ENCODE peak calls at places on chromosomes 12 and 14, in ten cellular contexts. V, S, P, G, O, H, Z, J, C and Q are unnamed samples.

GRCh38 chr12:116346751-116347150 is 69.3 kb upstream of the MED13L start:
- DNase-seq in V (no peak), S (no peak), P (peak; percentile 89), G (no peak), O (peak; percentile 39), H (no peak), Z (no peak), J (peak; percentile 73), C (peak; percentile 57), Q (no peak)

GRCh38 chr12:114444422-114445279 is 38.7 kb upstream of the TBX5 start:
- DNase-seq in V (no peak), S (no peak), P (peak; percentile 6), G (no peak), O (no peak), H (peak; percentile 43), Z (no peak), J (peak; percentile 18), C (no peak), Q (no peak)

GRCh38 chr14:74619672-74620131 is 7.7 kb upstream of the LTBP2 start:
- DNase-seq in V (no peak), S (no peak), P (peak; percentile 99), G (peak; percentile 86), O (peak; percentile 56), H (no peak), Z (peak; percentile 90), J (peak; percentile 100), C (peak; percentile 94), Q (peak; percentile 74)

GRCh38 chr14:99039316-99040041 is 232.5 kb downstream of the BCL11B start:
- DNase-seq in V (no peak), S (no peak), P (no peak), G (no peak), O (no peak), H (no peak), Z (no peak), J (no peak), C (no peak), Q (no peak)

GRCh38 chr14:39434401-39434800 is 2.2 kb upstream of the FBXO33 start:
- DNase-seq in V (no peak), S (no peak), P (no peak), G (no peak), O (no peak), H (no peak), Z (no peak), J (peak; percentile 23), C (no peak), Q (no peak)

GRCh38 chr14:70357985-70358384 is 1.5 kb downstream of the COX16 start:
- DNase-seq in V (no peak), S (no peak), P (no peak), G (no peak), O (no peak), H (no peak), Z (no peak), J (no peak), C (no peak), Q (no peak)

GRCh38 chr14:95313246-95313645 is 6.5 kb downstream of the CLMN start:
- DNase-seq in V (no peak), S (no peak), P (no peak), G (no peak), O (no peak), H (no peak), Z (no peak), J (no peak), C (no peak), Q (no peak)

GRCh38 chr14:37669242-37669641 is 73.8 kb downstream of the TTC6 start:
- DNase-seq in V (no peak), S (no peak), P (no peak), G (no peak), O (no peak), H (no peak), Z (no peak), J (no peak), C (no peak), Q (no peak)

GRCh38 chr12:16349132-16349463 is 1.7 kb downstream of the MGST1 start:
- DNase-seq in V (no peak), S (no peak), P (peak; percentile 91), G (peak; percentile 58), O (peak; percentile 75), H (no peak), Z (peak; percentile 61), J (peak; percentile 98), C (peak; percentile 73), Q (no peak)

GRCh38 chr12:91892081-91892855 is 253.4 kb downstream of the BTG1 start:
- DNase-seq in V (no peak), S (no peak), P (no peak), G (no peak), O (no peak), H (no peak), Z (no peak), J (no peak), C (no peak), Q (no peak)

GRCh38 chr14:61611880-61612630 is 83.3 kb upstream of the HIF1A start:
- DNase-seq in V (no peak), S (no peak), P (peak; percentile 46), G (no peak), O (no peak), H (no peak), Z (no peak), J (no peak), C (no peak), Q (no peak)

GRCh38 chr12:54010972-54011664 is 2.3 kb downstream of the HOXC8 start:
- DNase-seq in V (no peak), S (no peak), P (no peak), G (no peak), O (no peak), H (no peak), Z (no peak), J (no peak), C (no peak), Q (no peak)

GRCh38 chr12:54008260-54008552 is 579 bp upstream of the HOXC8 start:
- DNase-seq in V (no peak), S (no peak), P (no peak), G (no peak), O (no peak), H (no peak), Z (no peak), J (no peak), C (no peak), Q (no peak)

GRCh38 chr12:54010053-54010971 is 1.5 kb downstream of the HOXC8 start:
- DNase-seq in V (no peak), S (no peak), P (no peak), G (no peak), O (no peak), H (no peak), Z (no peak), J (no peak), C (no peak), Q (no peak)

GRCh38 chr12:54007538-54008259 is 1.1 kb upstream of the HOXC8 start:
- DNase-seq in V (no peak), S (no peak), P (no peak), G (no peak), O (no peak), H (no peak), Z (no peak), J (no peak), C (no peak), Q (no peak)

GRCh38 chr12:54009171-54010052 is 627 bp downstream of the HOXC8 start:
- DNase-seq in V (no peak), S (no peak), P (no peak), G (no peak), O (no peak), H (no peak), Z (no peak), J (no peak), C (no peak), Q (no peak)
- TF ChIP-seq CTCF in V (no peak), S (no peak), P (no peak), G (no peak), O (no peak), H (no peak), Z (no peak), J (no peak), C (no peak), Q (no peak)

GRCh38 chr12:93127582-93128331 is 198.7 kb upstream of the EEA1 start:
- DNase-seq in V (no peak), S (no peak), P (peak; percentile 71), G (no peak), O (peak; percentile 77), H (peak; percentile 55), Z (peak; percentile 89), J (peak; percentile 96), C (peak; percentile 81), Q (no peak)
- TF ChIP-seq CTCF in V (no peak), S (no peak), P (peak; percentile 63), G (no peak), O (peak; percentile 44), H (peak; percentile 43), Z (peak; percentile 30), J (peak; percentile 57), C (peak; percentile 51), Q (peak; percentile 66)

GRCh38 chr12:47739959-47740358 is 14.7 kb upstream of the ENDOU start:
- DNase-seq in V (peak; percentile 74), S (no peak), P (no peak), G (no peak), O (no peak), H (no peak), Z (peak; percentile 77), J (no peak), C (no peak), Q (no peak)
- TF ChIP-seq CTCF in V (no peak), S (no peak), P (no peak), G (no peak), O (no peak), H (no peak), Z (no peak), J (no peak), C (no peak), Q (no peak)

GRCh38 chr12:43676183-43676813 is 82.3 kb downstream of the PUS7L start:
- DNase-seq in V (peak; percentile 58), S (no peak), P (no peak), G (no peak), O (no peak), H (peak; percentile 52), Z (no peak), J (peak; percentile 20), C (no peak), Q (no peak)
- TF ChIP-seq CTCF in V (peak; percentile 69), S (peak; percentile 21), P (peak; percentile 64), G (no peak), O (no peak), H (peak; percentile 65), Z (no peak), J (peak; percentile 66), C (peak; percentile 53), Q (peak; percentile 72)

GRCh38 chr14:100654025-100654813 is 67.0 kb upstream of the BEGAIN start:
- DNase-seq in V (peak; percentile 14), S (no peak), P (no peak), G (no peak), O (no peak), H (no peak), Z (no peak), J (no peak), C (no peak), Q (no peak)
- TF ChIP-seq CTCF in V (no peak), S (no peak), P (no peak), G (no peak), O (no peak), H (no peak), Z (no peak), J (no peak), C (no peak), Q (no peak)

GRCh38 chr14:66623838-66624237 is 115.9 kb downstream of the GPHN start:
- DNase-seq in V (no peak), S (no peak), P (no peak), G (no peak), O (no peak), H (no peak), Z (no peak), J (no peak), C (no peak), Q (no peak)
- TF ChIP-seq CTCF in V (no peak), S (no peak), P (no peak), G (no peak), O (no peak), H (no peak), Z (no peak), J (no peak), C (no peak), Q (no peak)

GRCh38 chr12:18158774-18159557 is 69.0 kb upstream of the RERGL start:
- DNase-seq in V (peak; percentile 48), S (no peak), P (peak; percentile 18), G (no peak), O (no peak), H (peak; percentile 41), Z (no peak), J (peak; percentile 63), C (no peak), Q (no peak)
- TF ChIP-seq CTCF in V (peak; percentile 68), S (peak; percentile 56), P (peak; percentile 91), G (peak; percentile 50), O (no peak), H (peak; percentile 86), Z (peak; percentile 35), J (peak; percentile 88), C (peak; percentile 87), Q (peak; percentile 98)